ENCODE peak calls at places on chromosomes 16 and 17, in nine cellular contexts. C is astrocyte of the spinal cord, R is BJ, J is bronchial epithelial cell, O is A549, P is lower leg skin, Z is Caco-2, U is testis, B is upper lobe of right lung. D is an unnamed sample.

GRCh38 chr17:77428901-77429734 is 288.3 kb downstream of the SEC14L1 start:
- DNase-seq in C (no peak), R (no peak), J (no peak), O (no peak), P (no peak), Z (no peak), U (no peak), B (peak; percentile 59), D (no peak)

GRCh38 chr16:24737391-24737871 is 8.0 kb downstream of the TNRC6A start:
- DNase-seq in C (peak; percentile 57), R (peak; percentile 12), J (peak; percentile 46), O (no peak), P (no peak), Z (no peak), U (no peak), B (no peak), D (peak; percentile 37)

GRCh38 chr16:2009302-2009711 is 314 bp downstream of the ZNF598 start:
- DNase-seq in C (no peak), R (no peak), J (no peak), O (no peak), P (no peak), Z (peak; percentile 33), U (no peak), B (no peak), D (no peak)

GRCh38 chr17:78828470-78829185 is 12.0 kb downstream of the USP36 start:
- DNase-seq in C (peak; percentile 60), R (no peak), J (peak; percentile 64), O (peak; percentile 80), P (no peak), Z (no peak), U (no peak), B (no peak), D (no peak)

GRCh38 chr17:3905017-3905486 is 11.2 kb downstream of the P2RX1 start:
- DNase-seq in C (no peak), R (no peak), J (no peak), O (no peak), P (no peak), Z (no peak), U (no peak), B (no peak), D (no peak)

GRCh38 chr17:78390241-78391050 is 12.0 kb downstream of the PGS1 start:
- DNase-seq in C (peak; percentile 94), R (peak; percentile 96), J (no peak), O (peak; percentile 59), P (no peak), Z (peak; percentile 63), U (no peak), B (no peak), D (peak; percentile 96)

GRCh38 chr16:12341423-12341822 is 364.9 kb downstream of the SNX29 start:
- DNase-seq in C (peak; percentile 52), R (peak; percentile 30), J (peak; percentile 22), O (no peak), P (no peak), Z (no peak), U (no peak), B (no peak), D (no peak)

GRCh38 chr16:21211486-21211885 is at the start of gene ZP2:
- DNase-seq in C (no peak), R (no peak), J (no peak), O (no peak), P (no peak), Z (no peak), U (no peak), B (no peak), D (no peak)

GRCh38 chr17:16135461-16135860 is 79.9 kb downstream of the NCOR1 start:
- DNase-seq in C (no peak), R (no peak), J (no peak), O (no peak), P (no peak), Z (no peak), U (no peak), B (no peak), D (no peak)

GRCh38 chr17:18946536-18946935 is 5.4 kb upstream of the SLC5A10 start:
- DNase-seq in C (no peak), R (no peak), J (peak; percentile 25), O (no peak), P (no peak), Z (peak; percentile 67), U (no peak), B (no peak), D (no peak)

GRCh38 chr16:11696266-11697012 is 28.2 kb downstream of the SNN start:
- DNase-seq in C (no peak), R (no peak), J (no peak), O (no peak), P (no peak), Z (no peak), U (no peak), B (no peak), D (no peak)

GRCh38 chr16:70418274-70418992 is 20.5 kb downstream of the ST3GAL2 start:
- DNase-seq in C (no peak), R (no peak), J (no peak), O (no peak), P (no peak), Z (no peak), U (no peak), B (no peak), D (no peak)

GRCh38 chr17:80187493-80187892 is 17.7 kb downstream of the CARD14 start:
- DNase-seq in C (no peak), R (no peak), J (peak; percentile 52), O (peak; percentile 51), P (peak; percentile 59), Z (no peak), U (peak; percentile 58), B (peak; percentile 83), D (no peak)

GRCh38 chr17:76968707-76969597 is 100.7 kb downstream of the MGAT5B start:
- DNase-seq in C (peak; percentile 26), R (no peak), J (peak; percentile 1), O (no peak), P (no peak), Z (peak; percentile 32), U (peak; percentile 56), B (no peak), D (no peak)

GRCh38 chr16:73183678-73184092 is 135.8 kb upstream of the ZFHX3 start:
- DNase-seq in C (no peak), R (no peak), J (no peak), O (no peak), P (no peak), Z (no peak), U (no peak), B (no peak), D (no peak)

GRCh38 chr17:51487947-51488346 is 227.6 kb downstream of the UTP18 start:
- DNase-seq in C (no peak), R (no peak), J (peak; percentile 17), O (no peak), P (no peak), Z (peak; percentile 21), U (peak; percentile 38), B (no peak), D (no peak)

GRCh38 chr17:38617967-38618760 is 12.4 kb upstream of the SRCIN1 start:
- DNase-seq in C (no peak), R (no peak), J (no peak), O (no peak), P (no peak), Z (no peak), U (no peak), B (no peak), D (no peak)

GRCh38 chr17:49861150-49861884 is 13.4 kb upstream of the TAC4 start:
- DNase-seq in C (peak; percentile 7), R (no peak), J (peak; percentile 30), O (peak; percentile 82), P (peak; percentile 42), Z (peak; percentile 91), U (peak; percentile 56), B (no peak), D (no peak)

GRCh38 chr16:7090628-7091115 is 242.0 kb upstream of the RBFOX1 start:
- DNase-seq in C (no peak), R (no peak), J (no peak), O (no peak), P (no peak), Z (no peak), U (no peak), B (no peak), D (no peak)

GRCh38 chr17:47651704-47652103 is 2.0 kb downstream of the KPNB1 start:
- DNase-seq in C (no peak), R (no peak), J (no peak), O (no peak), P (no peak), Z (no peak), U (no peak), B (no peak), D (no peak)

DNA sequence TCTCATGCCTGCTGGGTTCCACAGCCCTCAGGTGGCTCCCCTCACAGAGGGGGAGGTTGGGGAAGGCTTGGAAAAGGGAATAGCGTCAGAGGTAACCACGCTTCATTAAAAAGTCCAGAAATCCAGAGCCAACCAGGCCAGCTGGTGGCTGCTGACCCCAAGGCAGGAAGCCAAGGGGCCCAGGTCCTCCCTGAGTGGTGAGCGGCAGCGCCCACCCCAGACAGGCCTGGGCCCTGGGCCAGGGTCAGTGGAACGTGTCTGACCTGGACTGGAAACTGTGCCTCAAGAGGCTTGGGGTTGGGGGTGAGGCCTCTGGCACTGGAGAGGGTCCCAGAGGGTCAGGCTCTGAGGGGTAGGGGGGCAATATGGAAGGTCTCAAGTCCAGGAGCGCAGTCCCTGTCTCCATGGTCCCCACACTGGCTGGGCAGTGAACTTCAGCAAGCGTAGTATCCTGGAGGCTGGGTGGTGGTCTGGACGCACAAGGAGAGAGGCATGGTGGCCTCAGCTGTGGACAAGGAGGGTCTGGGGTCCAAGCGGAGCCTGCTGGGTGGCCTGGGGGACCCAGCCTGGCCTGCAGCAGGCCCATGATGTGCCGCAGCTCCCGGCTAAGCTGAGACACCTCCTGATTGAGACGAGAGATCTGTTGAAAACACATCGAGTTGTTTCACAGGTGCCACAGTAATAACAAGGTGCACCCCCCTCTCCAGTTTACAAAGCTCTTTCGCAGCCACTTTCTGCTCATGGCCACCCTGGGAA is 5.2 kb upstream of the RAB5C start:
- DNase-seq in C (no peak), R (no peak), J (no peak), O (no peak), P (no peak), Z (no peak), U (no peak), B (no peak), D (no peak)
- H3K4me3 ChIP-seq in C (no peak overlapping the region), R (no peak overlapping the region), J (no peak overlapping the region), O (no peak overlapping the region), P (no peak overlapping the region), Z (no peak overlapping the region), U (no peak overlapping the region), B (no peak overlapping the region), D (no peak overlapping the region)

GRCh38 chr16:51376080-51376479 is 225.0 kb upstream of the SALL1 start:
- DNase-seq in C (no peak), R (no peak), J (no peak), O (no peak), P (no peak), Z (no peak), U (no peak), B (no peak), D (no peak)
- TF ChIP-seq CTCF in C (no peak), R (no peak), J (no peak), O (peak; percentile 7), P (no peak), Z (no peak), U (no peak), B (no peak), D (no peak)

GRCh38 chr17:6455321-6455705 is 11.1 kb downstream of the PIMREG start:
- DNase-seq in C (no peak), R (no peak), J (no peak), O (no peak), P (no peak), Z (no peak), U (no peak), B (peak; percentile 66), D (no peak)
- H3K4me3 ChIP-seq in C (no peak overlapping the region), R (peak overlapping the region; percentile 1), J (no peak overlapping the region), O (no peak overlapping the region), P (no peak overlapping the region), Z (no peak overlapping the region), U (peak overlapping the region; percentile 42), B (no peak overlapping the region), D (no peak overlapping the region)

GRCh38 chr17:45768000-45768399 is 16.1 kb upstream of the CRHR1 start:
- DNase-seq in C (no peak), R (no peak), J (no peak), O (no peak), P (no peak), Z (peak; percentile 18), U (no peak), B (no peak), D (no peak)
- TF ChIP-seq CTCF in C (no peak), R (no peak), J (no peak), O (no peak), P (no peak), Z (no peak), U (no peak), B (no peak), D (no peak)

D was measured in AG04449.